ENCODE peak calls at places on chromosomes 7 and 10, in four cellular contexts. A is hippocampal formation, F is uterus, D is germinal center. Y is an unnamed sample.
A peak's percentile ranks its signal among the peaks of the same experiment; 100 is the strongest.

GRCh38 chr7:127396184-127396583 is 3.7 kb upstream of the ZNF800 start:
- DNase-seq in A (no peak), F (no peak), D (peak; percentile 9), Y (no peak)

GRCh38 chr7:69169356-69169755 is 428.9 kb upstream of the AUTS2 start:
- DNase-seq in A (no peak), F (no peak), D (no peak), Y (no peak)

GRCh38 chr10:131843881-131844284 is 56.9 kb upstream of the PPP2R2D start:
- DNase-seq in A (no peak), F (no peak), D (no peak), Y (no peak)

GRCh38 chr7:13240349-13240748 is 552.9 kb downstream of the ARL4A start:
- DNase-seq in A (no peak), F (no peak), D (no peak), Y (no peak)

GRCh38 chr7:148914208-148914777 is 30.2 kb upstream of the EZH2 start:
- DNase-seq in A (no peak), F (no peak), D (no peak), Y (no peak)

GRCh38 chr7:36760856-36761762 is 36.8 kb upstream of the AOAH start:
- DNase-seq in A (no peak), F (no peak), D (no peak), Y (no peak)

GRCh38 chr7:33485746-33486491 is 356.6 kb downstream of the BBS9 start:
- DNase-seq in A (no peak), F (no peak), D (no peak), Y (no peak)

GRCh38 chr7:3591944-3592343 is 290.9 kb downstream of the SDK1 start:
- DNase-seq in A (no peak), F (no peak), D (no peak), Y (no peak)

GRCh38 chr7:151426486-151426905 is 13.4 kb downstream of the CRYGN start:
- DNase-seq in A (no peak), F (peak; percentile 93), D (no peak), Y (peak; percentile 79)

GRCh38 chr10:3468919-3469638 is 296.5 kb upstream of the PITRM1 start:
- DNase-seq in A (peak; percentile 34), F (peak; percentile 63), D (no peak), Y (peak; percentile 73)

GRCh38 chr7:1532456-1533254 is 2.2 kb downstream of the MAFK start:
- DNase-seq in A (peak; percentile 22), F (peak; percentile 76), D (no peak), Y (peak; percentile 86)

GRCh38 chr10:87000491-87000890 is 19.6 kb upstream of the FAM25A start:
- DNase-seq in A (no peak), F (no peak), D (no peak), Y (no peak)

GRCh38 chr10:128744092-128744491 is 617.9 kb upstream of the MKI67 start:
- DNase-seq in A (no peak), F (no peak), D (no peak), Y (no peak)

GRCh38 chr10:93945814-93946213 is 47.9 kb upstream of the PLCE1 start:
- DNase-seq in A (no peak), F (no peak), D (no peak), Y (no peak)

GRCh38 chr7:71612892-71613291 is 480.9 kb downstream of the GALNT17 start:
- DNase-seq in A (no peak), F (peak; percentile 28), D (no peak), Y (no peak)

Y was measured in Right ventricle myocardium superior.